ENCODE peak calls at places on chromosomes 5 and 9, in four cellular contexts. X is activated T-helper 1 cell treated with Interleukin-2 at 50 U/mL for 16 hours, L is AG10803, J is fibroblast of pulmonary artery. O is an unnamed sample.

GRCh38 chr9:106916491-106917235 is 53.7 kb downstream of the ZNF462 start:
- DNase-seq in X (no peak), L (peak; percentile 84), J (peak; percentile 90), O (peak; percentile 86)

GRCh38 chr9:34457266-34458012 is 931 bp downstream of the FAM219A start:
- DNase-seq in J (peak; percentile 70), L (peak; percentile 72), X (no peak), O (peak; percentile 53)

GRCh38 chr5:124538931-124539330 is 207.5 kb downstream of the ZNF608 start:
- DNase-seq in X (no peak), J (no peak), L (no peak), O (no peak)

GRCh38 chr9:214488-215448 is at the start of gene DOCK8:
- DNase-seq in L (no peak), X (peak; percentile 39), J (peak; percentile 38), O (no peak)

GRCh38 chr5:142922223-142922952 is 152.2 kb downstream of the ARHGAP26 start:
- DNase-seq in L (peak; percentile 56), X (no peak), J (peak; percentile 79), O (no peak)

GRCh38 chr9:81717747-81718077 is 28.4 kb upstream of the TLE1 start:
- DNase-seq in J (no peak), X (no peak), L (no peak), O (no peak)

GRCh38 chr5:93313672-93314071 is 267.3 kb downstream of the NR2F1-AS1 start:
- DNase-seq in X (no peak), L (no peak), J (no peak), O (no peak)

GRCh38 chr5:178527458-178528307 is 62.5 kb downstream of the COL23A1 start:
- DNase-seq in L (no peak), J (no peak), X (no peak), O (no peak)

GRCh38 chr5:89255845-89256463 is 373.0 kb upstream of the MEF2C start:
- DNase-seq in X (no peak), J (peak; percentile 58), L (peak; percentile 70), O (peak; percentile 77)

GRCh38 chr9:110521211-110521610 is 58.3 kb downstream of the SVEP1 start:
- DNase-seq in J (no peak), X (no peak), L (no peak), O (no peak)

GRCh38 chr5:56676091-56676768 is 139.1 kb upstream of the MAP3K1 start:
- DNase-seq in L (no peak), X (no peak), J (no peak), O (no peak)

GRCh38 chr5:56460681-56461191 is 227.6 kb upstream of the ANKRD55 start:
- DNase-seq in X (no peak), J (no peak), L (no peak), O (no peak)

GRCh38 chr9:101333490-101333889 is 51.3 kb downstream of the BAAT start:
- DNase-seq in J (no peak), X (no peak), L (no peak), O (no peak)

GRCh38 chr9:37395663-37396062 is 26.8 kb upstream of the GRHPR start:
- DNase-seq in J (no peak), L (no peak), X (no peak), O (no peak)

GRCh38 chr9:135947582-135947981 is 13.6 kb downstream of the UBAC1 start:
- DNase-seq in L (no peak), X (no peak), J (no peak), O (no peak)

GRCh38 chr5:132813599-132814440 is 718 bp downstream of the SOWAHA start:
- DNase-seq in X (no peak), J (no peak), L (no peak), O (no peak)

GRCh38 chr5:130868186-130868821 is 296.8 kb downstream of the HINT1 start:
- DNase-seq in J (peak; percentile 59), X (no peak), L (peak; percentile 93), O (peak; percentile 33)

GRCh38 chr9:6614489-6614888 is 31.0 kb downstream of the GLDC start:
- DNase-seq in X (no peak), L (no peak), J (no peak), O (no peak)

GRCh38 chr9:87213948-87214347 is 266.6 kb upstream of the GAS1 start:
- DNase-seq in L (peak; percentile 34), J (no peak), X (no peak), O (peak; percentile 73)

GRCh38 chr5:108386345-108387061 is 4.6 kb upstream of the FBXL17 start:
- DNase-seq in J (peak; percentile 27), L (peak; percentile 45), X (no peak), O (peak; percentile 71)

GRCh38 chr9:21681641-21682040 is 120.8 kb upstream of the MTAP start:
- DNase-seq in J (peak; percentile 65), L (peak; percentile 89), X (no peak), O (peak; percentile 25)

GRCh38 chr5:14270212-14270702 is 127.1 kb downstream of the TRIO start:
- DNase-seq in X (no peak), L (peak; percentile 70), J (peak; percentile 79), O (peak; percentile 73)

GRCh38 chr5:72871358-72872024 is 55.0 kb downstream of the TNPO1 start:
- DNase-seq in L (no peak), X (no peak), J (peak; percentile 74), O (no peak)

GRCh38 chr9:84397151-84397728 is 56.7 kb upstream of the SLC28A3 start:
- DNase-seq in X (peak; percentile 10), J (peak; percentile 82), L (peak; percentile 61), O (peak; percentile 74)

GRCh38 chr5:93620487-93621339 is 37.7 kb downstream of the NR2F1 start:
- DNase-seq in L (peak; percentile 57), J (peak; percentile 63), X (no peak), O (peak; percentile 57)

GRCh38 chr5:10695759-10696543 is 65.1 kb downstream of the DAP start:
- DNase-seq in X (no peak), L (peak; percentile 55), J (no peak), O (no peak)

GRCh38 chr9:21077842-21078241 is at the start of gene IFNB1:
- DNase-seq in J (no peak), X (no peak), L (no peak), O (no peak)

GRCh38 chr9:82115900-82116299 is 127.3 kb downstream of the SPATA31D1 start:
- DNase-seq in X (no peak), L (no peak), J (no peak), O (no peak)